ENCODE peak calls at places on chromosomes 13 and 19, in seven cellular contexts. L is neural progenitor cell, Q is brain microvascular endothelial cell, E is Peyer's patch, O is foreskin fibroblast, X is cardiac fibroblast, C is skeletal muscle cell. M is an unnamed sample.

GRCh38 chr19:11041966-11042627 is 47.2 kb upstream of the LDLR start:
- DNase-seq in O (no peak), E (no peak), C (no peak), Q (no peak), X (no peak), L (no peak), M (no peak)

GRCh38 chr13:89925107-89925506 is 1422.4 kb upstream of the MIR17HG start:
- DNase-seq in E (no peak), L (peak), O (no peak), X (peak), C (peak), Q (no peak), M (peak)

GRCh38 chr13:36323951-36324566 is 22.1 kb downstream of the SPART start:
- DNase-seq in E (no peak), Q (peak), L (no peak), C (no peak), X (no peak), O (no peak), M (no peak)

GRCh38 chr19:31356587-31357314 is 7.5 kb upstream of the TSHZ3 start:
- DNase-seq in L (peak), Q (no peak), O (no peak), C (no peak), X (no peak), E (no peak), M (no peak)

GRCh38 chr13:97212540-97213146 is 9.5 kb upstream of the MBNL2 start:
- DNase-seq in E (no peak), L (no peak), O (peak), X (peak), Q (peak), C (no peak), M (no peak)

GRCh38 chr19:5349041-5349440 is 8.4 kb upstream of the PTPRS start:
- DNase-seq in O (no peak), L (peak), C (no peak), Q (no peak), X (no peak), E (no peak), M (no peak)

GRCh38 chr19:58304748-58305064 is 471 bp upstream of the ERVK3-1 start:
- DNase-seq in Q (no peak), L (peak), O (no peak), E (no peak), C (no peak), X (no peak), M (no peak)

GRCh38 chr19:6047741-6048231 is 62.5 kb downstream of the RFX2 start:
- DNase-seq in L (peak), O (peak), Q (peak), X (peak), E (no peak), C (no peak), M (peak)

GRCh38 chr19:5150331-5150901 is 181.5 kb downstream of the KDM4B start:
- DNase-seq in X (no peak), O (no peak), E (no peak), L (no peak), Q (no peak), C (no peak), M (no peak)

GRCh38 chr13:23715762-23716235 is 145.6 kb downstream of the TNFRSF19 start:
- DNase-seq in Q (no peak), X (peak), E (no peak), L (no peak), C (no peak), O (peak), M (peak)

GRCh38 chr19:42017040-42017439 is 23.0 kb upstream of the ATP1A3 start:
- DNase-seq in L (no peak), X (no peak), E (no peak), C (no peak), Q (no peak), O (peak), M (no peak)

GRCh38 chr13:43316997-43317396 is 293.6 kb downstream of the DNAJC15 start:
- DNase-seq in E (no peak), X (peak), O (peak), Q (peak), L (peak), C (peak), M (no peak)

GRCh38 chr13:94711561-94712286 is 621 bp downstream of the SOX21 start:
- DNase-seq in Q (no peak), O (peak), E (no peak), X (peak), L (peak), C (no peak), M (no peak)

GRCh38 chr13:30576528-30576927 is 41.2 kb upstream of the USPL1 start:
- DNase-seq in O (peak), Q (peak), C (peak), L (no peak), E (no peak), X (peak), M (no peak)

GRCh38 chr13:93708323-93709075 is 481.9 kb downstream of the GPC6 start:
- DNase-seq in C (no peak), Q (no peak), X (no peak), O (no peak), L (no peak), E (no peak), M (no peak)

GRCh38 chr13:22789027-22789593 is 391.7 kb upstream of the SGCG start:
- DNase-seq in L (no peak), X (no peak), Q (no peak), C (no peak), E (no peak), O (no peak), M (no peak)

GRCh38 chr19:49512970-49513745 is 697 bp downstream of the FCGRT start:
- DNase-seq in O (peak), L (peak), X (no peak), C (no peak), E (peak), Q (no peak), M (peak)

GRCh38 chr13:42526276-42526675 is 47.7 kb upstream of the TNFSF11 start:
- DNase-seq in X (no peak), Q (no peak), C (no peak), O (no peak), L (no peak), E (no peak), M (no peak)

GRCh38 chr13:44759222-44759721 is 183.1 kb upstream of the TSC22D1 start:
- DNase-seq in C (no peak), X (no peak), E (no peak), O (no peak), L (peak), Q (no peak), M (no peak)

GRCh38 chr13:37995052-37995451 is 125.5 kb upstream of the TRPC4 start:
- DNase-seq in C (peak), O (peak), Q (peak), X (peak), E (no peak), L (peak), M (no peak)

GRCh38 chr13:113049521-113049941 is 56.1 kb upstream of the F7 start:
- DNase-seq in O (peak), Q (no peak), C (no peak), E (no peak), X (no peak), L (no peak), M (no peak)

GRCh38 chr13:23796546-23796945 is 92.7 kb downstream of the MIPEP start:
- DNase-seq in Q (peak), E (no peak), O (peak), C (peak), X (peak), L (no peak), M (no peak)

GRCh38 chr19:44113784-44114390 is 688 bp downstream of the ZNF225 start:
- DNase-seq in Q (no peak), X (no peak), C (no peak), E (no peak), L (peak), O (no peak), M (no peak)

GRCh38 chr19:5458420-5458819 is 3.2 kb downstream of the ZNRF4 start:
- DNase-seq in X (no peak), L (no peak), C (no peak), Q (no peak), O (no peak), E (no peak), M (no peak)

GRCh38 chr13:98722958-98723357 is 29.5 kb downstream of the SLC15A1 start:
- DNase-seq in E (no peak), L (no peak), Q (no peak), O (no peak), X (no peak), C (no peak), M (no peak)

GRCh38 chr13:20340759-20341161 is 108.6 kb upstream of the GJB6 start:
- DNase-seq in E (no peak), C (no peak), O (no peak), X (peak), Q (no peak), L (no peak), M (no peak)

GRCh38 chr19:34960940-34961679 is 2.9 kb downstream of the ZNF792 start:
- DNase-seq in L (no peak), O (no peak), E (no peak), X (no peak), Q (no peak), C (no peak), M (no peak)
- H3K4me3 ChIP-seq in L (no peak), O (no peak), E (no peak), X (no peak), Q (no peak), C (no peak), M (no peak)

DNA sequence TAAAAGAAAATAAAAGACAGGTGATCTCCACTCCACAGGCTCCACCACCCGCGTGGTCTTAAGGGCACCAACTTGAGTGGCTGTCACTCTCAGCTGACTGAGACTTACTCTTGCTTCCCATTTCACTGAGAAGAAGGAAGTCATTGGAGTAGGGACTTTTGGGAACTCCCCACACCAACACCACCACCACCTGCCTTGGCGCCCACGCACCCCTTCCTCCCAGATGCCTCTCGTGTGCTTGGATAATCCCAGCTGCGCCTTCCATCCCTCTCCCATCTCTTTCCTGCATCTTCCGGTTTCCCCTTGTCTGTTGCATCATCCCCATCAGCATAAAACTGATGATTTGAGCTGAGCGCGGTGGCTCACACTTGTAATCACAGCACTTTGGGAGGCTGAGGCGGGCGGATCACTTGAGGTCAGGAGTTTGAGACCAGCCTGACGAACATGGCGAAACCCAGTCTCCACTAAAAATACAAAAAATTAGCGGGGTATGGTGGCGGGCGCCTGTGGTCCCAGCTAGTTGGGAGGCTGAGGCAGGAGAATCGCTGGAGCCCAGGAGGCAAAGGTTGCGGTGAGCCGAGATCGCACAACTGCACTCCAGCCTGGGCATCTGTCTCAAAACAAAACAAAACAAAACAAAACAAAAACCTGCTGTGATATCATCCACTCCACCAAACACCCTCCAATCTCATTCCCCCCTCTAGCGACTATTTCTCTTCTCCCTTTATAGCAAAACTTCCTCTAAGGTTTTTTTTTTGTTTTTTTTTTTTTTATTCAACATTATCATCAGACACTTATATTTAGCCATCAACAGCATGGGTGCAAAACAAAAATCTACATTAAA is 25.5 kb downstream of the AP2S1 start:
- DNase-seq in L (no peak), Q (no peak), E (peak), X (no peak), C (no peak), O (no peak), M (no peak)
- H3K4me3 ChIP-seq in L (no peak), Q (no peak), E (no peak), X (no peak), C (no peak), O (no peak), M (no peak)

DNA sequence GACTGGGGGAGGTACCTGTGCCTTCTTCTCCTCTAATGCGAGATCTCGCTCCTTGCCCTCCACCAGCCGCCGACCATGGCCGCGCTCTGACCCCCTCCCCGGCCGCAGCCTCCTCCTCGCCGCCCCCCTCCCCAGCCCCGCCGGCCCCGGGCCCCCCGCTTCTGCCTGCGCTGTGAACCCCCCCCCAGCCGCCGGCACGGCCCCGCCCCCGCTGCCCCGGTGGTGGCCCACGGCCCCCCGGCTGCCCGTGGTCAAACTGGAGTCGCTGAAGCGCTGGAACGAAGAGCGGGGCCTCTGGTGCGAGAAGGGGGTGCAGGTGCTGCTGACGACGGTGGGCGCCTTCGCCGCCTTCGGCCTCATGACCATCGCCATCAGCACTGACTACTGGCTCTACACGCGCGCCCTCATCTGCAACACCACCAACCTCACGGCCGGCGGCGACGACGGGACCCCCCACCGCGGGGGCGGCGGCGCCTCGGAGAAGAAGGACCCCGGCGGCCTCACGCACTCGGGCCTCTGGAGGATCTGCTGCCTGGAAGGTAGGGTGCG is at the start of gene CACNG8:
- DNase-seq in L (peak), O (no peak), C (no peak), X (no peak), Q (no peak), E (no peak), M (no peak)
- H3K4me3 ChIP-seq in L (peak), O (no peak), C (peak), X (peak), Q (peak), E (no peak), M (no peak)

GRCh38 chr19:29531458-29532025 is 5.7 kb downstream of the VSTM2B start:
- DNase-seq in E (no peak), Q (no peak), X (no peak), L (no peak), C (no peak), O (no peak), M (no peak)

GRCh38 chr19:29530549-29531457 is 5.0 kb downstream of the VSTM2B start:
- DNase-seq in Q (no peak), O (no peak), E (no peak), C (no peak), X (no peak), L (peak), M (no peak)

GRCh38 chr19:29533578-29534544 is 8.1 kb downstream of the VSTM2B start:
- DNase-seq in C (no peak), E (no peak), L (no peak), Q (no peak), O (no peak), X (no peak), M (no peak)

GRCh38 chr19:29532956-29533355 is 7.2 kb downstream of the VSTM2B start:
- DNase-seq in C (no peak), X (no peak), Q (no peak), O (no peak), L (no peak), E (no peak), M (peak)

DNA sequence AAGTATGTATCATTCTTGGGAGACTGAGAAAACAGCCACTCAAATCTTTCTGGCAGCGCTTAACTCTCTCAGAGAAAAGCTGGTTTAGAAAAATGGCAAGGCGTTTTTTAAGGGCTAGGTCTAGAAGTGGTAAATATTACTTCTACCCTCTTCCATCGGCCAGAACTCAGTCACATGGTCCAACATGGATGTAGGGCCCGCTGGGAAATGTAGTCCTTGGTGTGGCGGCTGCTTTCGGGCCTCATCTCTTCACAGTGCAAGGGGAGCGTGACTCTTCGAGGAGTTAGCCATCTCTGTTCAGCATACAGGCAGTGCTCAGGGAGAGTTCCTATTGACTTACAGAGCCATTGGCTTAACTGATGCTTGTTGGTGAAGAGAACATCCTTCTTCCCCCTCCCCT is 6.3 kb downstream of the VSTM2B start:
- DNase-seq in X (no peak), O (no peak), E (no peak), Q (no peak), L (peak), C (no peak), M (peak)
- H3K4me3 ChIP-seq in X (no peak), O (no peak), E (no peak), Q (no peak), L (no peak), C (no peak), M (no peak)